ENCODE peak calls at places on chromosome 1, in seven cellular contexts. Z, L, M, O, A, B and E are unnamed samples.
A peak's percentile ranks its signal among the peaks of the same experiment; 100 is the strongest.

GRCh38 chr1:201059401-201059800 is 35.9 kb upstream of the KIF21B start:
- DNase-seq in B (no peak), O (no peak), Z (no peak), A (no peak), L (no peak), M (no peak), E (no peak)

GRCh38 chr1:227785812-227786608 is 29.5 kb upstream of the PRSS38 start:
- DNase-seq in O (no peak), B (no peak), L (peak; percentile 51), A (no peak), Z (peak; percentile 2), M (peak; percentile 40), E (no peak)

GRCh38 chr1:232169436-232169835 is 460.5 kb downstream of the SIPA1L2 start:
- DNase-seq in B (no peak), O (peak; percentile 77), M (no peak), L (no peak), Z (no peak), A (no peak), E (no peak)

GRCh38 chr1:91851130-91852010 is 34.6 kb downstream of the TGFBR3 start:
- DNase-seq in O (peak; percentile 96), A (peak; percentile 88), B (peak; percentile 22), L (peak; percentile 8), M (no peak), Z (peak; percentile 86), E (peak; percentile 98)

GRCh38 chr1:235079443-235079967 is 49.1 kb downstream of the TOMM20 start:
- DNase-seq in A (peak; percentile 89), B (peak; percentile 50), M (no peak), L (no peak), O (no peak), Z (no peak), E (peak; percentile 41)

GRCh38 chr1:51242546-51242945 is 6.5 kb downstream of the RNF11 start:
- DNase-seq in L (no peak), B (no peak), O (no peak), A (no peak), M (no peak), Z (no peak), E (no peak)

GRCh38 chr1:18537386-18538306 is 56.9 kb downstream of the KLHDC7A start:
- DNase-seq in M (peak; percentile 38), B (peak; percentile 33), L (no peak), A (no peak), O (peak; percentile 17), Z (no peak), E (peak; percentile 1)

GRCh38 chr1:96313216-96313615 is 408.4 kb upstream of the PTBP2 start:
- DNase-seq in L (no peak), M (no peak), B (no peak), A (no peak), O (no peak), Z (no peak), E (no peak)

GRCh38 chr1:224057461-224058199 is 56.3 kb upstream of the FBXO28 start:
- DNase-seq in M (no peak), O (peak; percentile 78), A (no peak), Z (no peak), L (no peak), B (no peak), E (no peak)

GRCh38 chr1:153649867-153650235 is 8.7 kb upstream of the SNAPIN start:
- DNase-seq in O (no peak), L (no peak), A (no peak), M (no peak), B (no peak), Z (no peak), E (no peak)

GRCh38 chr1:236016782-236017400 is 48.0 kb downstream of the NID1 start:
- DNase-seq in A (no peak), M (no peak), B (no peak), O (no peak), Z (no peak), L (no peak), E (no peak)

GRCh38 chr1:37509181-37509580 is 5.4 kb downstream of the MEAF6 start:
- DNase-seq in Z (no peak), L (peak; percentile 15), B (no peak), A (no peak), M (no peak), O (no peak), E (no peak)

GRCh38 chr1:53685272-53686051 is 53.5 kb downstream of the GLIS1 start:
- DNase-seq in B (peak; percentile 73), M (no peak), Z (no peak), A (no peak), O (no peak), L (peak; percentile 85), E (no peak)

GRCh38 chr1:1306070-1306660 is 1.6 kb downstream of the ACAP3 start:
- DNase-seq in O (no peak), B (peak; percentile 48), A (no peak), M (no peak), L (peak; percentile 52), Z (no peak), E (no peak)

GRCh38 chr1:89930579-89930978 is 64.3 kb upstream of the ZNF326 start:
- DNase-seq in L (no peak), Z (no peak), M (no peak), B (no peak), A (no peak), O (no peak), E (no peak)

GRCh38 chr1:89927478-89927877 is 67.4 kb upstream of the ZNF326 start:
- DNase-seq in B (no peak), O (no peak), A (no peak), L (no peak), Z (no peak), M (no peak), E (no peak)

GRCh38 chr1:89929467-89930063 is 65.3 kb upstream of the ZNF326 start:
- DNase-seq in O (no peak), A (no peak), B (no peak), M (no peak), Z (no peak), L (no peak), E (no peak)

GRCh38 chr1:89927037-89927436 is 67.9 kb upstream of the ZNF326 start:
- DNase-seq in A (no peak), O (no peak), M (no peak), B (no peak), Z (no peak), L (no peak), E (no peak)

DNA sequence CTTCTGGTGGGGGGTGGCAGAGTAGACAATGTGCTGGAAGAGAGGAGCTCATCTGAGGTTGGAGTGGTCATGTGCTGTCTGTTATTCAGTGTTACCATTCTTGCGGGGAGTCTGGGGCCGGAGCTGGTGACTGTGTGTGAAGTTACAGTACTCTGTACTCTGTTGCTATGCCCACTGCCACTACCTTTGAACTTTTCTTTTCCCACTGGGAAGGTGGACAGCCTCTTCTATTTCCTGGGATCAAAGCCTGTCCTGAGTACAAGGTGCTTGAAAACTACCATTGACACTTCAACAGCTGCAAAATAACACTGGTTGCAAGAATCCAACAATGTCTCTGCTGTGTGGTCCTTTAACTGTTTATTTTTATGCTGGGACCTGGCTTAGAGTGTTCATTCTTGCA is 66.4 kb upstream of the ZNF326 start:
- DNase-seq in O (no peak), L (no peak), B (no peak), M (no peak), A (no peak), Z (no peak), E (no peak)
- TF ChIP-seq EP300 in O (no peak), L (no peak), B (no peak), M (no peak), A (no peak), Z (no peak), E (no peak)

DNA sequence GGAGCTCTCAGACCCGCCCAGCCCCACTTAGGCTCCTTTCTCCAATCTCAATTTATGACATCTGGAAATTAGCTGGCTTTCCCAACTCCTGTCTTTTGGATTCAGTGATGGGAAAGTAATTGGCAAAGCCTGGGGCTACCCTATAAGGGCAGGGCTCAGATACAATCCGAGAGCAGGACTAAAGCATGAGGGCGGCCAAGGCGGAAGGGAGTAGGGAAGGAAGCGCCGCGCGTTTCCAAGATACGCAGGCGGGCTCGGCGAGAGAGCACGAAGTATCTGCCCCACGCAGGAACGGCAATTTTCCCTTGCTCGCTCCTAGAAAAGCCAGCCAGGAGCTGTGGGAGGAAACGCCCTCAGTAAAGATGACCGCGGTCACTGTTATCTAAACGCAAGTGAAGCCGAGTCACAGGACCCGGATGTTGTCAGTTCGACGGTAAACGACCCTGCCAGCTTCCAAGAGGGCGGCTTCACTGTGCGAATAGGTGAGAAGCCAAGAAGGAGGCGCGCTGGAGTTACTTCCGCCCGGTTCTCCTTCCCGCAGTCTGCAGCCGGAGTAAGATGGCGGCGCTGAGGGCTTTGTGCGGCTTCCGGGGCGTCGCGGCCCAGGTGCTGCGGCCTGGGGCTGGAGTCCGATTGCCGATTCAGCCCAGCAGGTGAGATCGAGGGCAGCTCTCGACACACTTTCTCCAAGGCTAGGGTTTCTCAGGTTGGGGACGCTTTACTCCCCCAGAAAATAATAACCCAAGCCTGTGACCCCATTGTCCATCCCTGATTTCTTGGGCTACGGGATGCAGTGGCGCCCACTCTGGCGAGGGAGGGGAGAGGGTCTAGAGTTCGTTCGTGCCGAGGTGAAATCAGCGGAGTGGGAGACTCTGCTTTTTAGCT is at the start of gene NDUFS2:
- DNase-seq in M (peak; percentile 89), A (peak; percentile 99), B (peak; percentile 92), L (peak; percentile 85), O (peak; percentile 99), Z (peak; percentile 96), E (peak; percentile 96)
- TF ChIP-seq EP300 in M (no peak), A (no peak), B (no peak), L (no peak), O (no peak), Z (peak; percentile 52), E (no peak)

GRCh38 chr1:189500777-189501176 is 976.9 kb downstream of the BRINP3 start:
- DNase-seq in L (no peak), A (no peak), Z (no peak), B (no peak), M (no peak), O (no peak), E (no peak)
- TF ChIP-seq EP300 in L (no peak), A (no peak), Z (no peak), B (no peak), M (no peak), O (no peak), E (no peak)

GRCh38 chr1:111540928-111541327 is 37.5 kb upstream of the ADORA3 start:
- DNase-seq in O (no peak), M (no peak), L (no peak), A (no peak), B (no peak), Z (no peak), E (no peak)

GRCh38 chr1:111538343-111539035 is 35.1 kb upstream of the ADORA3 start:
- DNase-seq in Z (no peak), L (no peak), O (no peak), B (no peak), M (no peak), A (peak; percentile 16), E (no peak)

DNA sequence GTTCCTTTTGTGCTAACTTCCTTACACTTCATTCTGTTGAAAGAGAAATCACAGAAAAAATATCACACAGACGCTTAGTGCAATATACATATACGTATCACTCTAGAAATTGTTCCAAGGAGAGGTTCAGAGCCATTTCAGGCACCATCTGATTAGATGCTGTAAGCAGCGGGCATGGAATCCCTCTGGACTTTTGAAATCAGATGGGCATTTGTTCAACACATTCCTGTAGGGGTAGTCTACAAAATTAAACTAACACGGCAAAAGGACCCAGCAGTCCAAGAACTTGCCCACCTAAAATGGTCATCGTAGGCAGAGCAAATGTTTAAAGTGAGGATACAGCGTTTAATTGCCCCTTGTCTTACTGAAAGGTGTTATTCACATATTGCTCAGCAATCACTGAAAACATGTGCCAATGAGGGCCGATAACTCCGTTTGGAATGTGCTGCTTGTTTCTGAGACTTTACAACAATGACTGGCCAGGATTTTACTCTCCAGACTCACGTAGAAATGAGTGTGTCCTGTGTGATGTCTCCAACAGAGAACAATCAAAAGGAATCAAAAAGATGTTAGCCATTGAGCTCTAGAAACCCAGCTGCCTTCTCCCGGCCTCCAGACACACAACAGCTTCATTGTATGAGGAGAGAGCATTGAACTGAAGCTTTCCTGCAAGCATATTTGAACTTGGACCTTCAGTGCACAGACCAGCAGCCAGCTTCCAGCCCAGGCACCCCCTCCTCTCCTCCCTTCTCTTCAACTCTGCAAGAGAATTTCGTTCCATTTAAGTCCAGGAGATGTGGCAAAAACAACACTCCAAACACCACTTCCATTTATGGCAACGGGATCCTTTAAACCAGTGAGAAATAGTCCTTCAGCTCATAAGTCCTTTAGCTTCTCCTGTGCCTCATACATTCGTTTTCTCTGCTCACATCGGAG is 32.1 kb upstream of the ADORA3 start:
- DNase-seq in A (no peak), M (no peak), B (no peak), Z (no peak), L (no peak), O (no peak), E (no peak)
- TF ChIP-seq EP300 in A (no peak), M (no peak), B (no peak), Z (no peak), L (no peak), O (no peak), E (no peak)